ENCODE peak calls at places on chromosomes 1 and 21, in six cellular contexts. One of them, this sample, is unnamed.

GRCh38 chr1:164675342-164675904 is 116.4 kb downstream of the PBX1 start:
- DNase-seq in suprapubic skin: no peak
- DNase-seq in RWPE1: peak; percentile 60
- DNase-seq in hepatocyte: peak; percentile 45
- DNase-seq in AG09319: no peak
- DNase-seq in lower leg skin: no peak
- DNase-seq in this sample: no peak

GRCh38 chr1:61086245-61086644 is 3.9 kb downstream of the NFIA start:
- DNase-seq in suprapubic skin: no peak
- DNase-seq in RWPE1: no peak
- DNase-seq in hepatocyte: no peak
- DNase-seq in AG09319: no peak
- DNase-seq in lower leg skin: no peak
- DNase-seq in this sample: no peak

GRCh38 chr1:85460555-85461088 is 4.3 kb downstream of the DDAH1 start:
- DNase-seq in suprapubic skin: no peak
- DNase-seq in RWPE1: no peak
- DNase-seq in hepatocyte: peak; percentile 50
- DNase-seq in AG09319: no peak
- DNase-seq in lower leg skin: peak; percentile 25
- DNase-seq in this sample: no peak

GRCh38 chr1:24745711-24746582 is 700 bp downstream of the CLIC4 start:
- DNase-seq in suprapubic skin: peak; percentile 84
- DNase-seq in RWPE1: no peak
- DNase-seq in hepatocyte: peak; percentile 71
- DNase-seq in AG09319: peak; percentile 44
- DNase-seq in lower leg skin: peak; percentile 79
- DNase-seq in this sample: peak; percentile 34

GRCh38 chr1:2132222-2133038 is 62.1 kb downstream of the FAAP20 start:
- DNase-seq in suprapubic skin: peak; percentile 71
- DNase-seq in RWPE1: peak; percentile 68
- DNase-seq in hepatocyte: peak; percentile 63
- DNase-seq in AG09319: no peak
- DNase-seq in lower leg skin: no peak
- DNase-seq in this sample: no peak

GRCh38 chr1:36351222-36351977 is 28.0 kb upstream of the EVA1B start:
- DNase-seq in suprapubic skin: no peak
- DNase-seq in RWPE1: peak; percentile 68
- DNase-seq in hepatocyte: peak; percentile 49
- DNase-seq in AG09319: peak; percentile 59
- DNase-seq in lower leg skin: no peak
- DNase-seq in this sample: peak; percentile 64

GRCh38 chr1:111846842-111847241 is 91.1 kb downstream of the DDX20 start:
- DNase-seq in suprapubic skin: no peak
- DNase-seq in RWPE1: no peak
- DNase-seq in hepatocyte: no peak
- DNase-seq in AG09319: no peak
- DNase-seq in lower leg skin: no peak
- DNase-seq in this sample: no peak

GRCh38 chr1:228181635-228182034 is 16.0 kb downstream of the IBA57 start:
- DNase-seq in suprapubic skin: peak; percentile 34
- DNase-seq in RWPE1: no peak
- DNase-seq in hepatocyte: no peak
- DNase-seq in AG09319: no peak
- DNase-seq in lower leg skin: no peak
- DNase-seq in this sample: no peak

GRCh38 chr1:234214911-234215892 is 158.1 kb upstream of the COA6 start:
- DNase-seq in suprapubic skin: no peak
- DNase-seq in RWPE1: peak; percentile 41
- DNase-seq in hepatocyte: peak; percentile 44
- DNase-seq in AG09319: no peak
- DNase-seq in lower leg skin: no peak
- DNase-seq in this sample: no peak

GRCh38 chr21:46124926-46125845 is 27.3 kb downstream of the COL6A2 start:
- DNase-seq in suprapubic skin: peak; percentile 46
- DNase-seq in RWPE1: no peak
- DNase-seq in hepatocyte: no peak
- DNase-seq in AG09319: no peak
- DNase-seq in lower leg skin: no peak
- DNase-seq in this sample: peak; percentile 26

GRCh38 chr1:36342426-36343185 is 19.2 kb upstream of the EVA1B start:
- DNase-seq in suprapubic skin: no peak
- DNase-seq in RWPE1: peak; percentile 61
- DNase-seq in hepatocyte: peak; percentile 52
- DNase-seq in AG09319: no peak
- DNase-seq in lower leg skin: no peak
- DNase-seq in this sample: peak; percentile 41

GRCh38 chr1:53359934-53360276 is 32.0 kb upstream of the LRP8 start:
- DNase-seq in suprapubic skin: no peak
- DNase-seq in RWPE1: no peak
- DNase-seq in hepatocyte: no peak
- DNase-seq in AG09319: no peak
- DNase-seq in lower leg skin: no peak
- DNase-seq in this sample: no peak

GRCh38 chr1:151478140-151478812 is 19.0 kb upstream of the POGZ start:
- DNase-seq in suprapubic skin: no peak
- DNase-seq in RWPE1: no peak
- DNase-seq in hepatocyte: no peak
- DNase-seq in AG09319: no peak
- DNase-seq in lower leg skin: no peak
- DNase-seq in this sample: no peak

GRCh38 chr1:145953861-145954260 is 4.0 kb downstream of the LIX1L start:
- DNase-seq in suprapubic skin: no peak
- DNase-seq in RWPE1: no peak
- DNase-seq in hepatocyte: no peak
- DNase-seq in AG09319: no peak
- DNase-seq in lower leg skin: no peak
- DNase-seq in this sample: no peak

GRCh38 chr1:25896266-25896665 is 10.0 kb downstream of the STMN1 start:
- DNase-seq in suprapubic skin: no peak
- DNase-seq in RWPE1: no peak
- DNase-seq in hepatocyte: no peak
- DNase-seq in AG09319: no peak
- DNase-seq in lower leg skin: no peak
- DNase-seq in this sample: no peak

GRCh38 chr1:161180643-161181042 is 3.3 kb upstream of the B4GALT3 start:
- DNase-seq in suprapubic skin: no peak
- DNase-seq in RWPE1: no peak
- DNase-seq in hepatocyte: no peak
- DNase-seq in AG09319: no peak
- DNase-seq in lower leg skin: no peak
- DNase-seq in this sample: no peak

GRCh38 chr1:205678286-205679111 is 1.8 kb downstream of the SLC45A3 start:
- DNase-seq in suprapubic skin: no peak
- DNase-seq in RWPE1: no peak
- DNase-seq in hepatocyte: peak; percentile 42
- DNase-seq in AG09319: no peak
- DNase-seq in lower leg skin: no peak
- DNase-seq in this sample: no peak

GRCh38 chr1:18282851-18283600 is 175.4 kb downstream of the IGSF21 start:
- DNase-seq in suprapubic skin: no peak
- DNase-seq in RWPE1: no peak
- DNase-seq in hepatocyte: no peak
- DNase-seq in AG09319: no peak
- DNase-seq in lower leg skin: no peak
- DNase-seq in this sample: peak; percentile 57

GRCh38 chr1:17829579-17829978 is 74.4 kb downstream of the ACTL8 start:
- DNase-seq in suprapubic skin: no peak
- DNase-seq in RWPE1: no peak
- DNase-seq in hepatocyte: no peak
- DNase-seq in AG09319: no peak
- DNase-seq in lower leg skin: no peak
- DNase-seq in this sample: no peak

GRCh38 chr1:62530516-62531154 is 66.7 kb upstream of the ANGPTL3 start:
- DNase-seq in suprapubic skin: no peak
- DNase-seq in RWPE1: peak; percentile 39
- DNase-seq in hepatocyte: peak; percentile 72
- DNase-seq in AG09319: peak; percentile 15
- DNase-seq in lower leg skin: no peak
- DNase-seq in this sample: peak; percentile 75

GRCh38 chr1:5753431-5754078 is 238.7 kb downstream of the NPHP4 start:
- DNase-seq in suprapubic skin: no peak
- DNase-seq in RWPE1: no peak
- DNase-seq in hepatocyte: no peak
- DNase-seq in AG09319: no peak
- DNase-seq in lower leg skin: no peak
- DNase-seq in this sample: no peak

GRCh38 chr1:156281281-156282142 is 1.1 kb downstream of the SMG5 start:
- DNase-seq in suprapubic skin: no peak
- DNase-seq in RWPE1: no peak
- DNase-seq in hepatocyte: peak; percentile 45
- DNase-seq in AG09319: no peak
- DNase-seq in lower leg skin: no peak
- DNase-seq in this sample: no peak

GRCh38 chr1:218945050-218945449 is 228.6 kb upstream of the LYPLAL1 start:
- DNase-seq in suprapubic skin: no peak
- DNase-seq in RWPE1: peak; percentile 59
- DNase-seq in hepatocyte: no peak
- DNase-seq in AG09319: no peak
- DNase-seq in lower leg skin: no peak
- DNase-seq in this sample: no peak

GRCh38 chr1:177648138-177648537 is 321.7 kb downstream of the SEC16B start:
- DNase-seq in suprapubic skin: no peak
- DNase-seq in RWPE1: no peak
- DNase-seq in hepatocyte: no peak
- DNase-seq in AG09319: no peak
- DNase-seq in lower leg skin: no peak
- DNase-seq in this sample: no peak

GRCh38 chr1:170695955-170696590 is 32.1 kb downstream of the PRRX1 start:
- DNase-seq in suprapubic skin: no peak
- DNase-seq in RWPE1: no peak
- DNase-seq in hepatocyte: no peak
- DNase-seq in AG09319: no peak
- DNase-seq in lower leg skin: no peak
- DNase-seq in this sample: no peak

GRCh38 chr21:45228656-45229240 is 58.9 kb downstream of the POFUT2 start:
- DNase-seq in suprapubic skin: no peak
- DNase-seq in RWPE1: no peak
- DNase-seq in hepatocyte: no peak
- DNase-seq in AG09319: no peak
- DNase-seq in lower leg skin: no peak
- DNase-seq in this sample: no peak

DNA sequence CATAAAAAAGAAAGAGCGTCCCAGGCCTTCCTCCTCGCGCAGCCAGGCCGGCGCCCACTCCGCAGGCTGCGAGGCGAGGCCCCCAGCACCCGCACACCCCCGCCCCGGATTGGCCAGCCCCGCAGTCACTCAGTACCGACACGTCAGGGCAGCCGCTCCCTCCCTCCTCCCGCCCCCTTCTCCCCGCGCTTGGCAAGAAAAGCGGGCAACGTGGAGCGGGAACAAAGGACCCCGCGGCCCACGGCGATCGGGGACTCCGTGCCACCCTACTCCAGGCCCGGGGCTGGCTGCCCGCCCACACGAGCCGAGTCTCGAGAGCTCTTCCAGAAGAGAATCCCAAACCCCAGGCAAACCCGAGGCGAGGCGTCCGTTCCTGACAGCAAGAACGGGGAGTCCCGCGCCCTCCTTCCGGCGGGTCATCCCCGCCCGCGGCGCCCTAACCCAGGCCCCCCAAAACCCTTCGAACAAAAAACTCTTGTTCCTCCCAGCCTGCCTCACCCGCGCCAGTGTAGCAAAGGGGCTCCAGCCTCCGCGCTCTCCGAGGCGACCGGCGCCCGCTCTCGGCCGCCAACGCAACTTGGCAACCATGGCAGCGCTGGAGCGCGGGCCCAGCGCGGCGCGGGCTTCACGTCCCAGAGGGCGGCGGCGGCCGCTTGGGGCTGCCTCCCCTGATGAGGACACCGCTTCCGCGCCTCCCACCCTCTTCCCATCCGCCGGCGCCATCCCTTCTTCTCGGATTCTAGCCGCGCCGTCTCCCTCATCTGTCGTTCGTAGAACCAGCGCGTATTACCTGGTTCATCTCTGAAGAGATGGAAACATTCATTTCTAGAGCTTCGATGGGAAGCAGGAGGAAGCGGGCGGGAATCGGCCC is 645 bp downstream of the IVNS1ABP start:
- DNase-seq in suprapubic skin: peak; percentile 96
- DNase-seq in RWPE1: peak; percentile 90
- DNase-seq in hepatocyte: peak; percentile 93
- DNase-seq in AG09319: peak; percentile 85
- DNase-seq in lower leg skin: peak; percentile 92
- DNase-seq in this sample: peak; percentile 97
- TF ChIP-seq CTCF in suprapubic skin: no peak
- TF ChIP-seq CTCF in RWPE1: no peak
- TF ChIP-seq CTCF in hepatocyte: peak; percentile 12
- TF ChIP-seq CTCF in AG09319: peak; percentile 22
- TF ChIP-seq CTCF in lower leg skin: no peak
- TF ChIP-seq CTCF in this sample: no peak

GRCh38 chr1:88655685-88656299 is 28.3 kb upstream of the PKN2 start:
- DNase-seq in suprapubic skin: no peak
- DNase-seq in RWPE1: peak; percentile 5
- DNase-seq in hepatocyte: peak; percentile 20
- DNase-seq in AG09319: no peak
- DNase-seq in lower leg skin: no peak
- DNase-seq in this sample: no peak
- TF ChIP-seq CTCF in suprapubic skin: no peak
- TF ChIP-seq CTCF in RWPE1: peak; percentile 70
- TF ChIP-seq CTCF in hepatocyte: peak; percentile 68
- TF ChIP-seq CTCF in AG09319: peak; percentile 46
- TF ChIP-seq CTCF in lower leg skin: no peak
- TF ChIP-seq CTCF in this sample: peak; percentile 93

GRCh38 chr1:189983156-189983555 is 494.5 kb downstream of the BRINP3 start:
- DNase-seq in suprapubic skin: no peak
- DNase-seq in RWPE1: no peak
- DNase-seq in hepatocyte: no peak
- DNase-seq in AG09319: no peak
- DNase-seq in lower leg skin: no peak
- DNase-seq in this sample: no peak

GRCh38 chr1:189977184-189977583 is 500.5 kb downstream of the BRINP3 start:
- DNase-seq in suprapubic skin: no peak
- DNase-seq in RWPE1: no peak
- DNase-seq in hepatocyte: no peak
- DNase-seq in AG09319: no peak
- DNase-seq in lower leg skin: no peak
- DNase-seq in this sample: no peak
- TF ChIP-seq CTCF in suprapubic skin: no peak
- TF ChIP-seq CTCF in RWPE1: no peak
- TF ChIP-seq CTCF in hepatocyte: no peak
- TF ChIP-seq CTCF in AG09319: no peak
- TF ChIP-seq CTCF in lower leg skin: no peak
- TF ChIP-seq CTCF in this sample: no peak

DNA sequence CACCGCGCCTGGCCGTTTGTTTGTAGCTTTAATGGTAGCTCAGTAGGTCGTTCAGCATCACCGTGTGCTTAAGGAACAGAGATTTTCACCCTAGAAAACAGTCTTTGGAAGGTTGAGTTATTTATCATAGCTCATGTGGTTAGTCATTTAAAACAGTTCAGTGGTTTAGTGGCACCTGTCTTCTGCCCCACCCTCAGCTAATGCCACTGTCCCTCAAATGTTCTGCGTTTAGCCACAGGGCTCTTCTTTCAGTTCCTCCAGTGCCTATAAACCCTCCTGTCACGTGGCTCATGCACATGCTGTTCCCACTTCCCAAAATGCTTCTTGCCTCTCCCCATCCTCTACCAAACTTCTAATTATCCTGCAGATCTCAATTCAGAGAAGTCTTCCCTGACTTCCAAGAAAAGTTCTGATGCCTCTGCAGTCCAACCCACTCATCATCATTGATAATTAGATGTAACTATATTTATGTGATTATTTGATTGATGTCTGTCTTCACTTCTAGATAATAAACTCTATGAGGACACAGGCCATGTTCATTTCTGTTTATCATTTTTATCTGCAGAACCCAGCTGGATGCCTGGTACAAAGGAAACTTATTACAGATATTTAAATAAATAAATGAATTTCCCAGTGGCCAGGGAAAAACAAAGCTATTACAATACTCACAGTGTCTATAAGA is 14.4 kb upstream of the DIPK1A start:
- DNase-seq in suprapubic skin: no peak
- DNase-seq in RWPE1: no peak
- DNase-seq in hepatocyte: no peak
- DNase-seq in AG09319: no peak
- DNase-seq in lower leg skin: no peak
- DNase-seq in this sample: no peak
- TF ChIP-seq CTCF in suprapubic skin: no peak
- TF ChIP-seq CTCF in RWPE1: no peak
- TF ChIP-seq CTCF in hepatocyte: no peak
- TF ChIP-seq CTCF in AG09319: no peak
- TF ChIP-seq CTCF in lower leg skin: no peak
- TF ChIP-seq CTCF in this sample: no peak

This sample was measured in glutamatergic neuron.